ENCODE peak calls at places on chromosomes 13 and 19, in four cellular contexts. V is heart left ventricle, M is endodermal cell, I is keratinocyte. B is an unnamed sample.
A peak's percentile ranks its signal among the peaks of the same experiment; 100 is the strongest.

GRCh38 chr19:58395220-58395978 is at the start of gene RNF225:
- DNase-seq in I (no peak), M (peak; percentile 87), V (no peak), B (peak; percentile 86)

GRCh38 chr19:30095171-30095570 is 153.1 kb downstream of the URI1 start:
- DNase-seq in M (no peak), V (peak; percentile 30), I (no peak), B (no peak)

GRCh38 chr13:73820285-73820684 is 313.9 kb downstream of the KLF12 start:
- DNase-seq in M (no peak), I (no peak), V (no peak), B (no peak)

GRCh38 chr13:100280681-100281080 is 191.8 kb downstream of the PCCA start:
- DNase-seq in M (no peak), I (no peak), V (no peak), B (peak; percentile 16)

GRCh38 chr19:46271488-46272197 is 25.2 kb upstream of the HIF3A start:
- DNase-seq in M (no peak), I (no peak), V (no peak), B (peak; percentile 44)

GRCh38 chr13:76012091-76012721 is 376.1 kb downstream of the LMO7 start:
- DNase-seq in V (no peak), M (no peak), I (no peak), B (no peak)

GRCh38 chr19:9309974-9310446 is 372 bp upstream of the ZNF699 start:
- DNase-seq in I (peak; percentile 70), V (peak; percentile 94), M (peak; percentile 98), B (peak; percentile 90)

GRCh38 chr13:101149735-101150380 is 266.4 kb downstream of the NALCN start:
- DNase-seq in M (peak; percentile 76), I (no peak), V (no peak), B (no peak)

GRCh38 chr13:24693862-24694471 is 13.8 kb downstream of the ATP12A start:
- DNase-seq in V (no peak), I (peak; percentile 21), M (peak; percentile 90), B (peak; percentile 78)

DNA sequence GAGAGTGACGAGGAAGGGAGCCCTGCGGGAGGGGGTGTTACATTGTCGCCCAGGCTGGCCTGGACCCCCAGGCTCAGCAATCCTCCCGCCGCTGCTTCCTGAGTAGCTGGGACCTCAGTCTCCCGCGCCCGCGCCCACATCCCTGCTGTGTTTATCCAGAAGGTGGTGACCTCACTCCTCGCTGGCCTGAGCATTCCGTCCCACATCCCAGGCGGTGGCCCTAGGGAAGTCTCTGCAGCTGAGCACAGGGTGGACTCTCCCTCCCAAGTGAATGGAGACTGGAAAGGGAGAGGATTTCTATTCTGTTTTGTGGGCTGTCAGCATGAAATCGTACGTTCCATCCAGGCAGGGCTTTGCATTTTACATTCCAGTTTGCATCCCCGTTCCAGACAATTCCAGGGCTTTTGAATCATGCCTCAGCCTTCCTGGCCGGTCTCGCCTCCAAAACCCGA is 401 bp upstream of the ZNF765 start:
- DNase-seq in M (peak; percentile 89), V (peak; percentile 82), I (no peak), B (no peak)
- TF ChIP-seq CTCF in M (no peak), V (no peak), I (no peak), B (no peak)

DNA sequence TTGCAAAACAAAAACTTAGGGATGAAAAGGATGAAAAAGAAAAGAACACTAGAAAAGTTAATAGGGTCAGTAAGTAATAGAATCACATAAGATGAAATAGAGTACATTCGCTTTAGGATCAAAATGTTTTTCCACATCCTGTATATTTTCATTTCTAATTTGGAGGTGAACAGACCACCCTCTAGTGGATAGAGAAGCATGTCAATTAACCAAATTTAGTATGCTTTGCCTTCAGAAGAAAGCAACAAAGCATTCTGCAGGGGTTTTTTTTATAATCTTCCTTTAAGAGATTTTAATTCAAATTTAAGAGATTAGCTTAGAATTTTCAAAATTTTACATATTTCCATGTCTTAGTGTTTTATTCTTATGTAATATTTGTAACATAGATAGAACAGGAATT is 610.9 kb upstream of the SGCG start:
- DNase-seq in M (no peak), I (no peak), V (no peak), B (no peak)
- TF ChIP-seq CTCF in M (peak; percentile 45), I (no peak), V (no peak), B (no peak)

GRCh38 chr13:110888390-110888789 is 26.5 kb downstream of the ANKRD10 start:
- DNase-seq in I (no peak), M (no peak), V (no peak), B (no peak)

GRCh38 chr13:110887242-110887954 is 27.5 kb downstream of the ANKRD10 start:
- DNase-seq in I (no peak), M (peak; percentile 58), V (no peak), B (no peak)

GRCh38 chr13:110885966-110886365 is 28.9 kb downstream of the ANKRD10 start:
- DNase-seq in I (no peak), V (no peak), M (peak; percentile 82), B (no peak)

GRCh38 chr13:110886475-110887241 is 28.2 kb downstream of the ANKRD10 start:
- DNase-seq in M (peak; percentile 58), V (no peak), I (no peak), B (no peak)

GRCh38 chr13:110887955-110888333 is 26.9 kb downstream of the ANKRD10 start:
- DNase-seq in V (peak; percentile 60), M (peak; percentile 62), I (no peak), B (no peak)
- TF ChIP-seq CTCF in V (no peak), M (no peak), I (no peak), B (no peak)

GRCh38 chr19:11843741-11844140 is 4.8 kb upstream of the ZNF439 start:
- DNase-seq in V (no peak), I (no peak), M (no peak), B (no peak)
- TF ChIP-seq CTCF in V (no peak), I (no peak), M (no peak), B (no peak)

DNA sequence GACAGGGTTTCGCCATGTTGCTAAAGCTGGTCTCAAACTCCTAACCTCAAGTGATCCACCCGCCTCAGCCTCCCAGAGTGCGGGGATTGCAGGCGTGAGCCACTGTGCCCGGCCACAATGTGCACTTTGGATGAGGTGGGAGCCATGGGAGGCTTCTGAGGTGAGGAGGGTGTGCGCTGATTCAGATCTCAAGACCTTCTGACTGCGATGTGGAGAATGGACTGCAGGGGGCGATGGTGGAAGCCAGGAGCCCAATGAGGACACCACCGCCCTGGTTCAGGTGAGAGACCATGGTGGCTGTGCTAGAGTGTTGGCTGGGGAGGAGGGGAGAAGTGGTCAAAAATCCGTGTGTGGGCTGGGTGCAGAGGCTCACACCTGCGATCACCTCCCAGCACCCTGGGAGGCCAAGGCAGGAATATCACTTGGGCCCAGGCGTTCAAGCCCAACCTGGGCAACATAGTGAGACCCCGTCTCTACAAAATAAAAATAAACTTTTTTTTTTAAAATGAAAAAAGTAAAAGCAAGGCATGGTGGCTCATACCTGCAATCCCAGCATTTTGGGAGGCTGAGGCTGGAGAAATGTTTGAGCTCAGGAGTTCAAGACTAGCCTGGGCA is 5.6 kb downstream of the INAFM1 start:
- DNase-seq in V (no peak), M (peak; percentile 93), I (no peak), B (no peak)
- TF ChIP-seq CTCF in V (peak; percentile 17), M (peak; percentile 77), I (peak; percentile 57), B (peak; percentile 29)

DNA sequence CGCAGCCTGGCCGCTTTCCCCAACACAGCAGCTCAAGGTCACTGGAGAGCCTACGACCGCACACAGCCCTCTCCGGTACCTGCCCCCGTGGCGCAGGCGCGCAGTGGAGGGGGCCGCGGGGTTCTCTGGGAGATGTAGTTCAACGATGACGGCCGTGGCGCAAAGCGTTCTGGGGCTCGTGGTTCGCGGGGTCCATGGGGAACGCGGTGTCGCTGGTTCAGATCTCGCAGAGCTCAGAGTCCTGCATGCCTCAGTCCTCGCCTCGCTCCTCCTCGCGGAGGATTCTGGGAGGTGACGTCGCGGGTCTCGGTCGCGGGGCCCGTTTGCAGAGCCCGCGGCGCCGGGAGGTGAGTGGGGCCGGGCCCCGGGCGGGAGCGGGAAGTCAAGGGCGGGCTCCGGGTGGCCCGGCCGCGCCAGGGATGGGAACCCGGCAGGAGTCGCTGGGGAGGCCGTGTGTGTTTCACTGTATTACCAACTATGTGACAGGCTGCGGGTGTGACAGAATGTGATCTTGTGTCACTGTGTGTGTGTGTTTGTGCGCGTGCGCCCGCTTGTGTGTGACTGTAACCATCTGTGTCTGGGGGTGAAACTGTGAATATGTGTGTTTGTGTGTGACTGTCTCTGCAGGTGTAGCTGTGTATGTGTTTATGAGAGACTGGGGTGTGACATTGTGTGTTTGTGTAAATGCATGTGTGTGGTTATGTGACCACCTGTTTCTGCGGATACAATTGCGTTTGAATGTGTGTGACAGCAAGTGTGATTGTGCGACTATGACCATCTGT is at the start of gene ZNF527:
- DNase-seq in I (peak; percentile 49), V (peak; percentile 99), M (peak; percentile 99), B (peak; percentile 92)
- TF ChIP-seq CTCF in I (no peak), V (no peak), M (peak; percentile 15), B (no peak)

B was measured in RWPE1.